ENCODE peak calls at places on chromosomes 1 and 21, in six cellular contexts. One of them, this sample, is unnamed.

GRCh38 chr1:208243851-208244583 is at the start of gene PLXNA2:
- DNase-seq in astrocyte of the cerebellum: no peak
- DNase-seq in A673: peak
- DNase-seq in breast epithelium: peak
- DNase-seq in testis: peak
- DNase-seq in AG09309: peak
- DNase-seq in this sample: no peak

GRCh38 chr1:21570885-21571284 is 61.7 kb downstream of the ALPL start:
- DNase-seq in astrocyte of the cerebellum: no peak
- DNase-seq in A673: no peak
- DNase-seq in breast epithelium: no peak
- DNase-seq in testis: no peak
- DNase-seq in AG09309: no peak
- DNase-seq in this sample: no peak

GRCh38 chr1:165075725-165076370 is 280.7 kb downstream of the LMX1A start:
- DNase-seq in astrocyte of the cerebellum: no peak
- DNase-seq in A673: peak
- DNase-seq in breast epithelium: no peak
- DNase-seq in testis: peak
- DNase-seq in AG09309: no peak
- DNase-seq in this sample: no peak

GRCh38 chr1:66365628-66366027 is 168.3 kb upstream of the SGIP1 start:
- DNase-seq in astrocyte of the cerebellum: no peak
- DNase-seq in A673: no peak
- DNase-seq in breast epithelium: no peak
- DNase-seq in testis: no peak
- DNase-seq in AG09309: no peak
- DNase-seq in this sample: no peak

GRCh38 chr1:152495066-152495675 is 15.4 kb upstream of the LCE5A start:
- DNase-seq in astrocyte of the cerebellum: no peak
- DNase-seq in A673: peak
- DNase-seq in breast epithelium: no peak
- DNase-seq in testis: no peak
- DNase-seq in AG09309: no peak
- DNase-seq in this sample: no peak

GRCh38 chr1:204072951-204073836 is at the start of gene SOX13:
- DNase-seq in astrocyte of the cerebellum: peak
- DNase-seq in A673: peak
- DNase-seq in breast epithelium: peak
- DNase-seq in testis: peak
- DNase-seq in AG09309: peak
- DNase-seq in this sample: peak

GRCh38 chr1:24905979-24906720 is 23.9 kb downstream of the RUNX3 start:
- DNase-seq in astrocyte of the cerebellum: no peak
- DNase-seq in A673: no peak
- DNase-seq in breast epithelium: peak
- DNase-seq in testis: no peak
- DNase-seq in AG09309: no peak
- DNase-seq in this sample: no peak

GRCh38 chr1:53982034-53982761 is 35.8 kb downstream of the LDLRAD1 start:
- DNase-seq in astrocyte of the cerebellum: no peak
- DNase-seq in A673: peak
- DNase-seq in breast epithelium: no peak
- DNase-seq in testis: peak
- DNase-seq in AG09309: no peak
- DNase-seq in this sample: peak

GRCh38 chr1:218464871-218465270 is 119.7 kb downstream of the TGFB2 start:
- DNase-seq in astrocyte of the cerebellum: no peak
- DNase-seq in A673: no peak
- DNase-seq in breast epithelium: no peak
- DNase-seq in testis: no peak
- DNase-seq in AG09309: no peak
- DNase-seq in this sample: no peak

GRCh38 chr1:23480187-23481025 is 3.6 kb downstream of the ASAP3 start:
- DNase-seq in astrocyte of the cerebellum: no peak
- DNase-seq in A673: no peak
- DNase-seq in breast epithelium: no peak
- DNase-seq in testis: no peak
- DNase-seq in AG09309: no peak
- DNase-seq in this sample: no peak

GRCh38 chr1:77544845-77545244 is 137.6 kb downstream of the ZZZ3 start:
- DNase-seq in astrocyte of the cerebellum: no peak
- DNase-seq in A673: no peak
- DNase-seq in breast epithelium: no peak
- DNase-seq in testis: no peak
- DNase-seq in AG09309: no peak
- DNase-seq in this sample: no peak

GRCh38 chr1:227112538-227112937 is 172.4 kb downstream of the COQ8A start:
- DNase-seq in astrocyte of the cerebellum: no peak
- DNase-seq in A673: no peak
- DNase-seq in breast epithelium: no peak
- DNase-seq in testis: no peak
- DNase-seq in AG09309: no peak
- DNase-seq in this sample: no peak

GRCh38 chr1:209960926-209961325 is 22.9 kb downstream of the SYT14 start:
- DNase-seq in astrocyte of the cerebellum: no peak
- DNase-seq in A673: no peak
- DNase-seq in breast epithelium: no peak
- DNase-seq in testis: no peak
- DNase-seq in AG09309: no peak
- DNase-seq in this sample: no peak

GRCh38 chr1:163896001-163896400 is 574.2 kb downstream of the NUF2 start:
- DNase-seq in astrocyte of the cerebellum: no peak
- DNase-seq in A673: no peak
- DNase-seq in breast epithelium: no peak
- DNase-seq in testis: no peak
- DNase-seq in AG09309: no peak
- DNase-seq in this sample: no peak

GRCh38 chr1:37994886-37995566 is 5.2 kb upstream of the SF3A3 start:
- DNase-seq in astrocyte of the cerebellum: no peak
- DNase-seq in A673: no peak
- DNase-seq in breast epithelium: no peak
- DNase-seq in testis: no peak
- DNase-seq in AG09309: no peak
- DNase-seq in this sample: no peak

GRCh38 chr1:30321216-30321910 is 402.0 kb downstream of the MATN1 start:
- DNase-seq in astrocyte of the cerebellum: no peak
- DNase-seq in A673: no peak
- DNase-seq in breast epithelium: no peak
- DNase-seq in testis: no peak
- DNase-seq in AG09309: no peak
- DNase-seq in this sample: no peak

GRCh38 chr21:42937960-42938580 is 12.6 kb upstream of the ERVH48-1 start:
- DNase-seq in astrocyte of the cerebellum: no peak
- DNase-seq in A673: no peak
- DNase-seq in breast epithelium: peak
- DNase-seq in testis: no peak
- DNase-seq in AG09309: no peak
- DNase-seq in this sample: no peak

GRCh38 chr1:199573047-199573446 is 454.5 kb upstream of the NR5A2 start:
- DNase-seq in astrocyte of the cerebellum: no peak
- DNase-seq in A673: no peak
- DNase-seq in breast epithelium: no peak
- DNase-seq in testis: no peak
- DNase-seq in AG09309: no peak
- DNase-seq in this sample: no peak

GRCh38 chr1:244445320-244446181 is 6.2 kb downstream of the ADSS2 start:
- DNase-seq in astrocyte of the cerebellum: no peak
- DNase-seq in A673: no peak
- DNase-seq in breast epithelium: no peak
- DNase-seq in testis: no peak
- DNase-seq in AG09309: no peak
- DNase-seq in this sample: no peak

GRCh38 chr1:37755290-37755689 is 9.6 kb downstream of the EPHA10 start:
- DNase-seq in astrocyte of the cerebellum: no peak
- DNase-seq in A673: no peak
- DNase-seq in breast epithelium: no peak
- DNase-seq in testis: no peak
- DNase-seq in AG09309: no peak
- DNase-seq in this sample: no peak

GRCh38 chr1:225847610-225848009 is 34.6 kb downstream of the TMEM63A start:
- DNase-seq in astrocyte of the cerebellum: no peak
- DNase-seq in A673: no peak
- DNase-seq in breast epithelium: no peak
- DNase-seq in testis: no peak
- DNase-seq in AG09309: no peak
- DNase-seq in this sample: no peak

GRCh38 chr1:28591708-28592313 is at the start of gene RAB42:
- DNase-seq in astrocyte of the cerebellum: no peak
- DNase-seq in A673: peak
- DNase-seq in breast epithelium: no peak
- DNase-seq in testis: peak
- DNase-seq in AG09309: no peak
- DNase-seq in this sample: no peak

GRCh38 chr1:241156231-241156965 is 200.6 kb downstream of the RGS7 start:
- DNase-seq in astrocyte of the cerebellum: no peak
- DNase-seq in A673: no peak
- DNase-seq in breast epithelium: no peak
- DNase-seq in testis: no peak
- DNase-seq in AG09309: peak
- DNase-seq in this sample: peak

GRCh38 chr1:223258751-223259177 is 105.2 kb downstream of the SUSD4 start:
- DNase-seq in astrocyte of the cerebellum: peak
- DNase-seq in A673: no peak
- DNase-seq in breast epithelium: no peak
- DNase-seq in testis: no peak
- DNase-seq in AG09309: no peak
- DNase-seq in this sample: peak

GRCh38 chr1:17055801-17056200 is 2.0 kb upstream of the SDHB start:
- DNase-seq in astrocyte of the cerebellum: no peak
- DNase-seq in A673: no peak
- DNase-seq in breast epithelium: no peak
- DNase-seq in testis: no peak
- DNase-seq in AG09309: no peak
- DNase-seq in this sample: no peak

GRCh38 chr1:17056586-17056985 is 2.8 kb upstream of the SDHB start:
- DNase-seq in astrocyte of the cerebellum: no peak
- DNase-seq in A673: no peak
- DNase-seq in breast epithelium: no peak
- DNase-seq in testis: no peak
- DNase-seq in AG09309: no peak
- DNase-seq in this sample: no peak

GRCh38 chr1:17059391-17060128 is 5.7 kb upstream of the SDHB start:
- DNase-seq in astrocyte of the cerebellum: peak
- DNase-seq in A673: peak
- DNase-seq in breast epithelium: no peak
- DNase-seq in testis: peak
- DNase-seq in AG09309: peak
- DNase-seq in this sample: peak

GRCh38 chr1:17061486-17062271 is 7.8 kb upstream of the SDHB start:
- DNase-seq in astrocyte of the cerebellum: no peak
- DNase-seq in A673: no peak
- DNase-seq in breast epithelium: no peak
- DNase-seq in testis: no peak
- DNase-seq in AG09309: no peak
- DNase-seq in this sample: no peak

DNA sequence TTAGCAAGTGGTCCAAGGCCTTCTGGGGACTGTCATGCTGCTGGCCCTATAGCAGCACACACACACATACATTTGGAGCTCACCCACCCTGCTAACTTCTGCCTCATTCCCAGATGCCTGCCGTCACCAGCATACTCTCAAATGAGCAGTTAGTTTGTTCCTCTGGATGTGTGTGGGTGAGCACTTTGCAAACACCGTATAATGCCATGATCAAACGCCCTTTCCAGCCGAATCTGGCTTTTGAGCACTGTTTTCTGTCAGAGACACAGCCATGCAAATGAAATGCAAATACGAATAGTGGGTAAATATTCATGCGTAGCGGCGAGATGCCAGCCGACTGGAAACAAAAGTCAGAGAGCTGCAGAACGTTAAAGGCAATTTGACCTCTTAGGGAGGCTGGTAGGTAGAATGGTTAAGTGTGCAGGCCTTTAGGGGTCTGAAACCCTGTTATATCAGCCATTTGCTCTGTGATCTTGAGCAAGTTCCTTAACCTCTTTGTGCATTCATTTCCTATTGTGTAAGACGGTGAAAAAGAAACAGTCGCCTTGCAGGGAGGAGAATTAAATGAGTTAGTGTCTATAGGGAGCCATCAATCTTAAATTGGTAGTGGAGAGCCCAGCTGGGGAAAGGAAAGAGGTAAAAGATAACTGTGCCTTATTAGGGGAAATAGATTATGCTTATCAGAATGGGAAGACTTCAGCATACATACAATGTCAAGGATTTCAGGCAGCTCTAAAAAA is 6.5 kb upstream of the SDHB start:
- DNase-seq in astrocyte of the cerebellum: no peak
- DNase-seq in A673: peak
- DNase-seq in breast epithelium: no peak
- DNase-seq in testis: no peak
- DNase-seq in AG09309: no peak
- DNase-seq in this sample: no peak
- H3K4me3 ChIP-seq in astrocyte of the cerebellum: no peak
- H3K4me3 ChIP-seq in A673: peak
- H3K4me3 ChIP-seq in breast epithelium: no peak
- H3K4me3 ChIP-seq in testis: no peak
- H3K4me3 ChIP-seq in AG09309: no peak
- H3K4me3 ChIP-seq in this sample: no peak

GRCh38 chr1:156681196-156681595 is 4.0 kb upstream of the NES start:
- DNase-seq in astrocyte of the cerebellum: no peak
- DNase-seq in A673: no peak
- DNase-seq in breast epithelium: no peak
- DNase-seq in testis: no peak
- DNase-seq in AG09309: no peak
- DNase-seq in this sample: no peak
- TF ChIP-seq CTCF in astrocyte of the cerebellum: no peak
- TF ChIP-seq CTCF in A673: no peak
- TF ChIP-seq CTCF in breast epithelium: no peak
- TF ChIP-seq CTCF in testis: no peak
- TF ChIP-seq CTCF in AG09309: no peak
- TF ChIP-seq CTCF in this sample: no peak

GRCh38 chr1:166999500-166999899 is 10.4 kb downstream of the MAEL start:
- DNase-seq in astrocyte of the cerebellum: no peak
- DNase-seq in A673: no peak
- DNase-seq in breast epithelium: no peak
- DNase-seq in testis: no peak
- DNase-seq in AG09309: no peak
- DNase-seq in this sample: no peak
- H3K4me3 ChIP-seq in astrocyte of the cerebellum: no peak
- H3K4me3 ChIP-seq in A673: no peak
- H3K4me3 ChIP-seq in breast epithelium: no peak
- H3K4me3 ChIP-seq in testis: no peak
- H3K4me3 ChIP-seq in AG09309: no peak
- H3K4me3 ChIP-seq in this sample: no peak

GRCh38 chr1:42035830-42036604 is 117.2 kb upstream of the GUCA2B start:
- DNase-seq in astrocyte of the cerebellum: peak
- DNase-seq in A673: peak
- DNase-seq in breast epithelium: peak
- DNase-seq in testis: peak
- DNase-seq in AG09309: peak
- DNase-seq in this sample: peak
- TF ChIP-seq CTCF in astrocyte of the cerebellum: no peak
- TF ChIP-seq CTCF in A673: no peak
- TF ChIP-seq CTCF in breast epithelium: no peak
- TF ChIP-seq CTCF in testis: no peak
- TF ChIP-seq CTCF in AG09309: no peak
- TF ChIP-seq CTCF in this sample: no peak